ENCODE peak calls at places on chromosomes 1 and 21, in nine cellular contexts. F, C, P, A, X, Z, W, O and E are unnamed samples.

GRCh38 chr1:64842244-64842643 is 97.4 kb downstream of the RAVER2 start:
- DNase-seq in Z (no peak), P (no peak), O (no peak), A (no peak), X (no peak), F (no peak), W (no peak), C (no peak), E (no peak)

GRCh38 chr1:1796466-1796865 is 18.2 kb upstream of the NADK start:
- DNase-seq in F (no peak), A (no peak), C (no peak), P (no peak), X (no peak), O (no peak), Z (no peak), W (no peak), E (no peak)

GRCh38 chr1:170321113-170321512 is 175.4 kb downstream of the NTMT2 start:
- DNase-seq in C (no peak), A (peak), O (no peak), Z (no peak), X (no peak), P (no peak), W (no peak), F (peak), E (no peak)

GRCh38 chr1:110084226-110085078 is 14.0 kb upstream of the ALX3 start:
- DNase-seq in O (peak), Z (no peak), A (peak), X (peak), P (no peak), F (peak), W (no peak), C (peak), E (no peak)

GRCh38 chr1:15346356-15347030 is 63.2 kb upstream of the EFHD2 start:
- DNase-seq in Z (no peak), A (no peak), O (no peak), C (no peak), W (no peak), F (no peak), X (no peak), P (no peak), E (no peak)

GRCh38 chr1:29379438-29380073 is 143.2 kb downstream of the PTPRU start:
- DNase-seq in A (peak), O (peak), W (no peak), C (peak), P (no peak), F (peak), Z (no peak), X (no peak), E (peak)

GRCh38 chr1:154784924-154785531 is 85.1 kb downstream of the KCNN3 start:
- DNase-seq in P (no peak), C (peak), X (peak), Z (peak), O (no peak), F (no peak), A (no peak), W (no peak), E (no peak)

GRCh38 chr1:235866207-235866912 is at the start of gene LYST:
- DNase-seq in A (peak), Z (peak), F (peak), X (peak), O (peak), C (peak), P (peak), W (peak), E (peak)

GRCh38 chr1:101820080-101820479 is 176.6 kb downstream of the OLFM3 start:
- DNase-seq in X (no peak), P (peak), W (peak), A (peak), Z (no peak), C (no peak), O (no peak), F (peak), E (peak)

GRCh38 chr1:82589588-82589987 is 788.9 kb downstream of the ADGRL2 start:
- DNase-seq in F (no peak), W (no peak), O (no peak), X (no peak), Z (no peak), P (no peak), A (no peak), C (no peak), E (no peak)

GRCh38 chr1:37989381-37989930 is 366 bp downstream of the SF3A3 start:
- DNase-seq in W (no peak), P (peak), X (peak), A (peak), O (peak), F (peak), C (no peak), Z (peak), E (peak)

GRCh38 chr21:44706706-44707615 is 4.4 kb downstream of the TSPEAR start:
- DNase-seq in O (peak), Z (no peak), F (no peak), P (no peak), W (no peak), X (peak), A (no peak), C (no peak), E (no peak)

GRCh38 chr1:213423041-213423440 is 372.0 kb downstream of the RPS6KC1 start:
- DNase-seq in Z (no peak), F (no peak), W (no peak), O (no peak), C (no peak), A (no peak), P (no peak), X (no peak), E (no peak)

GRCh38 chr1:230901711-230902110 is 33.4 kb upstream of the C1orf198 start:
- DNase-seq in W (no peak), Z (no peak), X (no peak), O (no peak), P (no peak), C (no peak), F (no peak), A (no peak), E (no peak)

GRCh38 chr1:231059566-231060193 is 19.6 kb upstream of the FAM89A start:
- DNase-seq in O (no peak), W (peak), X (no peak), P (no peak), A (peak), F (peak), C (no peak), Z (no peak), E (peak)

GRCh38 chr1:92096317-92096716 is 16.2 kb downstream of the BTBD8 start:
- DNase-seq in A (no peak), F (no peak), X (no peak), O (no peak), P (no peak), W (no peak), Z (no peak), C (peak), E (peak)

GRCh38 chr1:41710980-41711379 is 207.7 kb downstream of the HIVEP3 start:
- DNase-seq in P (no peak), X (no peak), C (no peak), Z (no peak), O (no peak), A (no peak), F (no peak), W (no peak), E (no peak)

GRCh38 chr1:3186526-3186921 is 117.5 kb downstream of the PRDM16 start:
- DNase-seq in C (no peak), X (peak), A (no peak), O (peak), W (peak), Z (no peak), P (no peak), F (peak), E (no peak)

GRCh38 chr1:18530567-18531502 is 50.1 kb downstream of the KLHDC7A start:
- DNase-seq in X (no peak), C (peak), Z (no peak), F (no peak), P (no peak), W (no peak), O (no peak), A (no peak), E (peak)

GRCh38 chr1:25896266-25896665 is 10.0 kb downstream of the STMN1 start:
- DNase-seq in Z (no peak), X (no peak), O (no peak), F (peak), A (no peak), P (no peak), C (no peak), W (no peak), E (no peak)

GRCh38 chr21:34511787-34512451 is at the start of gene KCNE1:
- DNase-seq in C (no peak), A (peak), F (no peak), O (no peak), Z (no peak), W (no peak), X (no peak), P (no peak), E (peak)

GRCh38 chr1:97074771-97075170 is 353.2 kb downstream of the PTBP2 start:
- DNase-seq in O (no peak), F (no peak), X (no peak), Z (no peak), P (no peak), W (no peak), A (no peak), C (no peak), E (no peak)

GRCh38 chr1:46516140-46516539 is 26.5 kb downstream of the DMBX1 start:
- DNase-seq in C (no peak), Z (no peak), A (no peak), P (no peak), F (no peak), O (no peak), W (no peak), X (no peak), E (no peak)

GRCh38 chr21:39142972-39143371 is 40.3 kb downstream of the PSMG1 start:
- DNase-seq in X (no peak), A (no peak), O (no peak), C (no peak), F (no peak), P (no peak), Z (no peak), W (no peak), E (no peak)

GRCh38 chr1:31429583-31429982 is 16.6 kb downstream of the SERINC2 start:
- DNase-seq in C (no peak), F (no peak), Z (no peak), W (no peak), X (no peak), P (no peak), A (no peak), O (no peak), E (no peak)

GRCh38 chr21:42533963-42534355 is 20.3 kb downstream of the SLC37A1 start:
- DNase-seq in F (no peak), C (no peak), X (no peak), Z (no peak), O (no peak), W (no peak), A (no peak), P (no peak), E (no peak)

GRCh38 chr1:198183605-198184004 is 26.8 kb downstream of the NEK7 start:
- DNase-seq in X (no peak), A (no peak), Z (no peak), P (no peak), O (no peak), C (no peak), F (no peak), W (no peak), E (no peak)

GRCh38 chr1:241703001-241703400 is 50.9 kb downstream of the WDR64 start:
- DNase-seq in Z (no peak), F (no peak), A (no peak), P (no peak), W (peak), C (no peak), O (no peak), X (no peak), E (peak)

GRCh38 chr1:245434285-245434684 is 279.5 kb downstream of the KIF26B start:
- DNase-seq in X (no peak), W (no peak), Z (no peak), A (no peak), P (no peak), C (no peak), O (no peak), F (no peak), E (peak)

GRCh38 chr21:33495743-33496142 is 4.2 kb upstream of the DNAJC28 start:
- DNase-seq in O (no peak), X (no peak), F (no peak), A (no peak), P (no peak), C (no peak), Z (no peak), W (no peak), E (no peak)

GRCh38 chr1:187763976-187764375 is 935.2 kb downstream of the PLA2G4A start:
- DNase-seq in A (no peak), Z (no peak), X (no peak), O (no peak), F (peak), C (no peak), W (no peak), P (no peak), E (no peak)

GRCh38 chr1:18018381-18018780 is 89.2 kb upstream of the IGSF21 start:
- DNase-seq in F (no peak), A (no peak), P (no peak), W (no peak), Z (no peak), X (no peak), C (no peak), O (no peak), E (no peak)

GRCh38 chr1:64122588-64122987 is 80.8 kb upstream of the UBE2U start:
- DNase-seq in W (no peak), O (no peak), A (no peak), X (no peak), Z (no peak), P (no peak), C (no peak), F (no peak), E (no peak)

GRCh38 chr1:181318022-181318857 is 165.1 kb upstream of the CACNA1E start:
- DNase-seq in X (no peak), F (no peak), C (peak), P (peak), O (no peak), A (no peak), W (no peak), Z (no peak), E (no peak)

GRCh38 chr21:32539378-32539777 is 45.9 kb downstream of the TCP10L start:
- DNase-seq in F (no peak), X (no peak), W (no peak), C (no peak), A (no peak), Z (no peak), O (no peak), P (no peak), E (no peak)